ENCODE peak calls at places on chromosomes 7 and 10, in six cellular contexts. K is vagina, D is astrocyte, B is Calu3, Z is mucosa of descending colon, U is coronary artery. S is an unnamed sample.

GRCh38 chr7:57404343-57404966 is 45.5 kb upstream of the ZNF716 start:
- DNase-seq in K (no peak), D (no peak), B (no peak), U (no peak), Z (no peak), S (peak)

GRCh38 chr10:110733256-110733952 is 89.3 kb downstream of the RBM20 start:
- DNase-seq in Z (no peak), B (no peak), K (no peak), U (no peak), D (no peak), S (peak)

GRCh38 chr7:54811925-54812264 is 52.9 kb upstream of the SEC61G start:
- DNase-seq in U (no peak), Z (no peak), D (peak), B (no peak), K (no peak), S (no peak)

GRCh38 chr10:80278480-80278879 is 11.0 kb downstream of the MAT1A start:
- DNase-seq in U (no peak), B (no peak), D (no peak), K (no peak), Z (no peak), S (no peak)

GRCh38 chr10:7512487-7512886 is 101.7 kb upstream of the SFMBT2 start:
- DNase-seq in U (no peak), Z (no peak), B (peak), D (no peak), K (no peak), S (no peak)

GRCh38 chr7:157021071-157021891 is 10.8 kb upstream of the MNX1 start:
- DNase-seq in Z (peak), B (no peak), U (no peak), D (no peak), K (no peak), S (no peak)

GRCh38 chr7:150737265-150738055 is at the start of gene GIMAP5:
- DNase-seq in K (no peak), Z (no peak), U (no peak), D (no peak), B (no peak), S (no peak)

GRCh38 chr7:140035400-140036223 is 27.1 kb downstream of the PARP12 start:
- DNase-seq in K (no peak), Z (no peak), D (peak), U (no peak), B (no peak), S (peak)

GRCh38 chr7:64672414-64672813 is 6.5 kb downstream of the ZNF107 start:
- DNase-seq in K (no peak), Z (no peak), U (no peak), D (no peak), B (no peak), S (no peak)

GRCh38 chr7:155972651-155973349 is 160.5 kb upstream of the SHH start:
- DNase-seq in D (no peak), K (peak), Z (no peak), B (no peak), U (peak), S (no peak)

GRCh38 chr7:1713502-1714484 is 43.7 kb downstream of the ELFN1 start:
- DNase-seq in B (peak), U (no peak), Z (no peak), K (no peak), D (no peak), S (no peak)

GRCh38 chr10:105681051-105681450 is 1040.0 kb downstream of the SORCS3 start:
- DNase-seq in U (no peak), K (no peak), B (no peak), Z (no peak), D (peak), S (peak)

GRCh38 chr10:71138126-71138860 is 74.1 kb upstream of the UNC5B start:
- DNase-seq in D (peak), K (peak), U (no peak), Z (no peak), B (no peak), S (no peak)

GRCh38 chr7:158431941-158432347 is 155.7 kb downstream of the PTPRN2 start:
- DNase-seq in K (no peak), B (peak), U (peak), Z (peak), D (peak), S (peak)

GRCh38 chr7:127911968-127912511 is 119.2 kb downstream of the LRRC4 start:
- DNase-seq in B (no peak), Z (no peak), U (no peak), K (no peak), D (no peak), S (no peak)

GRCh38 chr7:116271161-116271979 is 61.0 kb downstream of the TES start:
- DNase-seq in K (no peak), Z (no peak), U (no peak), D (peak), B (no peak), S (no peak)

GRCh38 chr10:104925232-104925851 is 284.3 kb downstream of the SORCS3 start:
- DNase-seq in D (no peak), B (peak), Z (no peak), U (no peak), K (no peak), S (peak)

GRCh38 chr7:22082886-22083710 is 137.4 kb upstream of the CDCA7L start:
- DNase-seq in K (no peak), B (peak), Z (peak), D (peak), U (peak), S (peak)

GRCh38 chr7:1939434-1940401 is 269.6 kb downstream of the ELFN1 start:
- DNase-seq in B (no peak), D (no peak), K (no peak), U (no peak), Z (peak), S (no peak)

GRCh38 chr10:29397221-29397620 is 108.4 kb downstream of the LYZL1 start:
- DNase-seq in D (no peak), Z (no peak), K (no peak), U (no peak), B (no peak), S (no peak)

GRCh38 chr7:128937647-128938523 is at the start of gene IRF5:
- DNase-seq in B (peak), K (no peak), U (no peak), Z (peak), D (no peak), S (peak)

GRCh38 chr7:68246189-68246633 is 1249.6 kb downstream of the TYW1 start:
- DNase-seq in B (no peak), K (no peak), D (peak), Z (no peak), U (no peak), S (peak)

GRCh38 chr10:103637855-103638561 is 144.5 kb downstream of the NEURL1 start:
- DNase-seq in U (peak), D (peak), B (no peak), K (no peak), Z (peak), S (no peak)

GRCh38 chr10:4723860-4724259 is 102.1 kb upstream of the AKR1E2 start:
- DNase-seq in U (no peak), K (no peak), D (no peak), B (no peak), Z (no peak), S (no peak)

GRCh38 chr7:118771672-118772071 is 547.2 kb downstream of the ANKRD7 start:
- DNase-seq in K (no peak), U (no peak), Z (no peak), B (no peak), D (no peak), S (no peak)

DNA sequence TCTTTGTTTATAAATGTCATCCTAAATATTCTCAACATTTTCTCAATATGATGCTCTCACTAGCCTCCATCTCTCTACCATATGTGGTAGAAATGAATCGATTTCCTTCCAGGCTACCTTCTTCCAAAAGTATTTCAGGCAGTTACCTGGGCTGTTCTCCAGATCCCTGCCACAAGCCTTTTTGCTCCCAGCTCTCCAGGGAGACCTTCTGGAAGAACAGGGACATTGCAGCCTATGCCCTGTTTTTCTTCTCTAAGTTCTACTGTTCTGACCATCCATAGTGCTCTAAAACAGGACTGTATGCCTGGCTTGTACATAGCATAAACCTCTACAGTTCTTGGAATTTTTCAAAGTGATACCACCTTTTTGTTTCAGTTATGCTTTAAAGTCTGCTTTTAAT is 552.8 kb downstream of the ANKRD7 start:
- DNase-seq in D (no peak), Z (no peak), K (no peak), U (no peak), B (no peak), S (no peak)
- TF ChIP-seq CTCF in D (no peak), Z (no peak), K (no peak), U (no peak), B (no peak), S (no peak)

DNA sequence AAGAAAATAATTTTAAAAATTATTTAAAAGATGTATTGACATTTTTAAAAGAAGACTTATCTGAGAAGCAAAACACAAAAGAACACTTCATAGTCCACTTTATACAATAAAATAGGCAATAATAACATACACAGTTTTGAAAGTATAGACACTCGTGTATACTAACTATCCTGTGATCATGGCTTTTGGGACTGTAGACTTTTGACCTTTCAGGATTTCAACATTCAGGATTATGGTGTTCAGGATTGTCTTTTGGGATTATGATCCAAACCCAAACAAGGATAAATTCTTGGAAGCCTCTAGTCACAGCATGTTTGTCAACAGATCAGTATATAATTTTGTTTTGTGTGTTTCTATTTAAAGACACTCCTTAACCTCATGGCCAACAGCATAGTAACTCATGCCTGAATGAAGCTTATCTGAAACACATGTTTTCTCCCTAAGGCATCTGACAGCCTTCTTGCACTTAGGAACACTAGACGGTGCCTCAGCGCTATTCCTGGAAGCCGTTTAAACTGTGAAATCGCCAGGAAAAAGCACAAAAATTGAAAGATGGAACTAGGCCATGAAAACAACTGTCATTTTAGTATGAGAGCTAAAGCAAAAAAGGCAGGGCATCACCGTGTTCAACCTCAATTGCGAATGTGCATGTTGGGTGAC is 29.9 kb downstream of the GSAP start:
- DNase-seq in Z (no peak), D (peak), U (no peak), K (no peak), B (no peak), S (no peak)
- TF ChIP-seq CTCF in Z (no peak), D (no peak), U (no peak), K (no peak), B (no peak), S (no peak)

GRCh38 chr10:84478155-84478554 is 149.8 kb downstream of the CCSER2 start:
- DNase-seq in K (no peak), D (peak), B (no peak), U (no peak), Z (no peak), S (no peak)
- TF ChIP-seq CTCF in K (no peak), D (no peak), B (no peak), U (no peak), Z (no peak), S (no peak)

DNA sequence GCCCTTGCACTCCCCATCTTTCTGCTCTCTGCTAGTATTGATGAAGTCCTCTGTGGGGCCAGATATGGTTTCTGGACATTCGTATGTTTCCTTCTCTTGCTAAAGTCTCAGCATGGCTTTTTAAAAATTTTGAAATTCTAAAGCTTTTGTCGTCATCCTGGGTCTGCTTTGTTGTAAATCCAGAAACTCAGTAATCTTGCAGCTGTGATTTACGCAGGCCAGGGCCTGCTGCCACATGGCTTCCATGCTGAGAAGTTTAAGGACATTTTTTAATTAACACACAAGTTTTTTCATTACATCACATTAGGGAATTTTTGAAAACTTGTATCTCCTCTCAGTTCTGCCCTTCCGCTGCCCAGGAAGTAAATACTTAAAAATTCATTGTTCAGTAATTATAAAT is 686.1 kb upstream of the IGFBP3 start:
- DNase-seq in B (no peak), K (no peak), U (no peak), Z (no peak), D (no peak), S (no peak)
- TF ChIP-seq CTCF in B (no peak), K (no peak), U (no peak), Z (no peak), D (no peak), S (no peak)

DNA sequence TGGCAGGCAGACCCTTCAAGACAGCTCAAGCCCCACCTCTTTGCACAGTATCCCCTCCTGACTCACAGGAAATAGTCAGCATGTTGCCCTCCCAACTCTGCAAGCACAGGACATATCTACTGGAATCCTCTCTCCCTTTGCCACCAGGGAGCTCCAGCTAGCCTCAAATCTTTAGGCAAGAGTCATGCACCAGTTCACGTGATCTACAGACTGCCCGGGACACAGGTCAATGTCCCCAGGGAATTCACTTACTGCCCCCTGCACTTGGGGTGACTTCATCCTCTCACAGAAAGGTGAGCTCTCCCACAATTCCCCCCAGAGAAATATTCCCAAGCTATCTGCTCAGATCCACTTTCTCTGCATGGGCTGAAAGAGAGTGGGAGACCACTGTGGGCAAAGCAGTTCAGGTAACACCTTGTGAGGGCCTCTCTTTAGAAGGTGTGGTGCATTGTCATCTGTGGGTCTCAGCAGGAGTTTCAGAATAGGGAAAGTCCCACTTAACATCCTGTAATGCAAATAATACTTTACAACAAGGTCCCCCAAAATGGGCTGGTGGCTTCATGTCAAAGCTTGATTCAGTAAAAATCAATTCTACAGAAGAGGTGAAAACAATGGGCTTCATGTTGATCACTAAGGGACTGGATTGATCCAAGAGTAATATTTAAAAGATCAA is 129.9 kb downstream of the NOC3L start:
- DNase-seq in K (no peak), B (no peak), D (no peak), Z (no peak), U (no peak), S (no peak)
- TF ChIP-seq CTCF in K (no peak), B (no peak), D (no peak), Z (no peak), U (no peak), S (no peak)

GRCh38 chr10:102397222-102398171 is 2.0 kb downstream of the NFKB2 start:
- DNase-seq in Z (no peak), B (no peak), U (no peak), K (no peak), D (no peak), S (no peak)

GRCh38 chr10:102400061-102400460 is 4.6 kb downstream of the NFKB2 start:
- DNase-seq in B (no peak), K (no peak), D (no peak), Z (peak), U (no peak), S (no peak)

GRCh38 chr10:102396751-102397151 is 1.2 kb downstream of the NFKB2 start:
- DNase-seq in B (no peak), U (no peak), D (no peak), K (no peak), Z (no peak), S (no peak)

GRCh38 chr10:102399217-102400021 is 3.9 kb downstream of the NFKB2 start:
- DNase-seq in D (peak), U (peak), B (no peak), Z (peak), K (no peak), S (peak)

GRCh38 chr10:102398172-102399020 is 2.9 kb downstream of the NFKB2 start:
- DNase-seq in B (no peak), D (no peak), Z (peak), K (no peak), U (no peak), S (no peak)
- TF ChIP-seq CTCF in B (no peak), D (no peak), Z (no peak), K (no peak), U (no peak), S (no peak)

GRCh38 chr10:44466236-44466635 is 81.3 kb upstream of the CXCL12 start:
- DNase-seq in D (peak), B (no peak), Z (no peak), K (no peak), U (no peak), S (peak)

GRCh38 chr10:44462338-44462914 is 77.5 kb upstream of the CXCL12 start:
- DNase-seq in U (no peak), B (no peak), D (peak), K (no peak), Z (no peak), S (peak)

GRCh38 chr10:44465430-44466115 is 80.7 kb upstream of the CXCL12 start:
- DNase-seq in Z (no peak), B (no peak), K (no peak), D (peak), U (no peak), S (no peak)

GRCh38 chr10:44463511-44464121 is 78.7 kb upstream of the CXCL12 start:
- DNase-seq in U (no peak), Z (no peak), B (no peak), K (no peak), D (peak), S (no peak)

DNA sequence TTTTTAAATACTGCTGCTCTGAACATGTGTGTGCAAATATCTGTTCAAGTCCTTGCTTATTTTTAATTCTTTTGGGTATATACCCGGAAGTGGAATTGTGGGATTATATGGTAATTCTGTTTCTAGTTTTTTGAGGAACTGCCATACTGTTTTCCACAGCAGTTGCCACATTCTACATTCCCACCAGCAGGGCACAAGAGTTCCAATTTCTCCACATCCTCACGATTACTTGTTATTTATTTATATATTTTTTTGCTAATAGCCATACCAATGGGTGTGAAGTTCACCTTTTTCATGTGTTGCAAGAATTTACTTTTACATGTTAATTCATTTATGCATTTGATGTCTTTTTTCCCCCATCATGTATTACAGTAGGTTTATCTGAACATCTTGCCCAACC is 79.6 kb upstream of the CXCL12 start:
- DNase-seq in Z (no peak), D (no peak), U (no peak), B (no peak), K (no peak), S (no peak)
- TF ChIP-seq CTCF in Z (no peak), D (peak), U (no peak), B (no peak), K (no peak), S (peak)

S was measured in PC-3.